ENCODE peak calls at places on chromosomes 11 and 22, in seven cellular contexts. N, D, H, W, M, F and T are unnamed samples.

GRCh38 chr11:15613799-15614198 is 499.1 kb downstream of the INSC start:
- DNase-seq in N (no peak), F (no peak), W (no peak), D (no peak), M (no peak), H (no peak), T (no peak)

GRCh38 chr11:101759771-101760450 is 154.9 kb upstream of the CEP126 start:
- DNase-seq in F (no peak), M (peak), H (no peak), D (no peak), W (no peak), N (no peak), T (no peak)

GRCh38 chr11:75276696-75277095 is 36.1 kb downstream of the TPBGL start:
- DNase-seq in D (no peak), H (no peak), F (peak), M (no peak), N (no peak), W (no peak), T (no peak)

GRCh38 chr11:13030857-13031256 is 21.7 kb downstream of the RASSF10 start:
- DNase-seq in N (no peak), H (no peak), W (no peak), D (no peak), F (no peak), M (peak), T (no peak)

GRCh38 chr22:23769321-23769965 is 1.7 kb upstream of the CHCHD10 start:
- DNase-seq in D (no peak), N (no peak), F (no peak), W (no peak), M (no peak), H (no peak), T (no peak)

GRCh38 chr22:24728790-24729637 is 45.5 kb downstream of the PIWIL3 start:
- DNase-seq in F (no peak), H (no peak), W (no peak), N (peak), M (peak), D (peak), T (peak)

GRCh38 chr11:63032451-63032850 is 16.8 kb upstream of the SLC22A8 start:
- DNase-seq in W (no peak), H (no peak), M (no peak), N (no peak), D (no peak), F (no peak), T (no peak)

GRCh38 chr11:28697920-28698827 is 590.0 kb downstream of the METTL15 start:
- DNase-seq in F (no peak), H (no peak), W (no peak), D (peak), N (peak), M (peak), T (peak)

GRCh38 chr11:1391165-1392010 is 1.7 kb downstream of the BRSK2 start:
- DNase-seq in M (no peak), H (no peak), F (no peak), D (no peak), N (no peak), W (no peak), T (no peak)

GRCh38 chr11:125874556-125875124 is 12.8 kb upstream of the HYLS1 start:
- DNase-seq in F (peak), N (peak), D (peak), W (no peak), M (peak), H (peak), T (peak)

GRCh38 chr11:63536669-63537292 is at the start of gene PLAAT4:
- DNase-seq in D (peak), W (no peak), M (no peak), H (no peak), F (peak), N (peak), T (no peak)

GRCh38 chr22:19419464-19420178 is 11.9 kb downstream of the HIRA start:
- DNase-seq in H (no peak), F (no peak), W (no peak), D (no peak), M (peak), N (no peak), T (no peak)

GRCh38 chr11:60389279-60389910 is 6.9 kb upstream of the MS4A14 start:
- DNase-seq in H (no peak), W (no peak), D (no peak), M (no peak), N (no peak), F (no peak), T (no peak)

GRCh38 chr11:66607126-66607834 is 9.2 kb upstream of the RBM14 start:
- DNase-seq in N (peak), M (no peak), W (peak), D (peak), F (peak), H (peak), T (no peak)

GRCh38 chr22:27719033-27719341 is 82.6 kb downstream of the MN1 start:
- DNase-seq in M (no peak), W (no peak), D (no peak), F (no peak), H (no peak), N (no peak), T (no peak)

GRCh38 chr11:78427615-78428272 is 10.1 kb upstream of the GAB2 start:
- DNase-seq in M (no peak), F (no peak), N (no peak), W (no peak), H (no peak), D (no peak), T (no peak)

GRCh38 chr11:6389921-6390717 is at the start of gene SMPD1:
- DNase-seq in H (no peak), N (peak), M (peak), F (peak), W (peak), D (peak), T (peak)

GRCh38 chr11:86153439-86153838 is 84.6 kb upstream of the PICALM start:
- DNase-seq in F (no peak), M (no peak), W (no peak), N (no peak), H (no peak), D (no peak), T (no peak)

GRCh38 chr22:50705219-50705691 is 32.6 kb downstream of the SHANK3 start:
- DNase-seq in D (no peak), W (no peak), F (peak), H (no peak), N (peak), M (peak), T (peak)

GRCh38 chr22:39532215-39533071 is at the start of gene RPS19BP1:
- DNase-seq in N (peak), W (peak), M (peak), D (peak), F (peak), H (peak), T (peak)
- TF ChIP-seq CTCF in N (peak), W (no peak), M (no peak), D (no peak), F (no peak), H (no peak), T (no peak)

GRCh38 chr11:119617343-119617713 is 111.7 kb downstream of the NECTIN1 start:
- DNase-seq in F (no peak), N (no peak), D (no peak), H (no peak), M (no peak), W (no peak), T (no peak)
- TF ChIP-seq CTCF in F (no peak), N (no peak), D (no peak), H (no peak), M (no peak), W (no peak), T (no peak)

DNA sequence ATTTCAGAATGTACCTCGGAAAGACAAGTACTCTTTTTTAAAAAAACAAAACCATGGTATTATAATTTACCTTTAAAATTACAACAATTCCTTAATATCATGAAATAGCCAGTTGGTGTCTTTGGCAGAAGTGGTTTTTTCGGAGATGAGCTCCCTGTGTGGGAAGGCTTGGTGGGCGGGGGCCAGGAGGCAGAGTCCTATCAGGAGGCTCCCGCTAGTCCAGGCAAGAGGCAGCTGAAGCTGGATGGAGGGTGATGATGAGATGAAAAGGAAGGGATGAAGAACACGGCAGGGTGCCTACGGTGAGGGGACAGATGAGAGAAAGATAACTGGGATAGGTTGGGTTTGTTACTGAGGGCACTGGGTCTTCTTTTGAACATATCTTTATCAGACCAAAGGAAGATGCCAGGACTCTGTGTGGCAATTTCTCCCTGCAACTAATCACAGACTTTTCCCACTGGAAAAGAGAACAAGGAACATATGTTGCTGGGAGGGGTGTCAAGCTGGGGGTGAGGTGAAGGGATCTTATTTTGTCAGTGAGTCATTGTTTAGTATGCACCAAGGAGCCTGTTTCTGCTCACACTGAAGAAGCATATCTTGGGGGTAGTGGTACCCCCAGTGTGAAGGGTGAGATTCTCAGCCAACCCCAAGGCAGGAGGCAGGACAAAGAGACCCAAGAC is 91.5 kb upstream of the YWHAH start:
- DNase-seq in F (no peak), N (peak), M (no peak), D (peak), H (no peak), W (no peak), T (no peak)
- TF ChIP-seq CTCF in F (no peak), N (no peak), M (no peak), D (no peak), H (no peak), W (no peak), T (no peak)

DNA sequence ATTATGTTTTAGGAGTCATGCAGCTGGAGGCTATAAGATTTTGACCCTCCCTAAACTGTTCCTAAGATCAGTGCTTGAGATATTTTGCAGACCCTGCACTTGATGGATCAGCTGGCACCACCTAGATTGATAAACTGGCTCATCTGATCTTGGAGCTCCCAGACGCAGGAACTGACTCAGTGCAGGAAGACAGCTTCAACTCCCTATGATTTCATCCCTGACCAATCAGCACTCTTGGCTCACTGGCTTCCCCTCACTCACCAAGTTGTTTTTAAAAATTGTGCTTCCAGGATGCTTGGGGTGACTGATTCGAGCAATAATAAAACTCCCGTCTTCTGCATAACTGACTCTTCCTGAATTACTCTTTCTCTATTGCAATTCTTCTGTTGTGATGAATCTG is 637.5 kb upstream of the FAT3 start:
- DNase-seq in W (no peak), F (no peak), N (peak), M (no peak), D (no peak), H (no peak), T (no peak)
- TF ChIP-seq CTCF in W (no peak), F (no peak), N (no peak), M (no peak), D (no peak), H (no peak), T (no peak)

DNA sequence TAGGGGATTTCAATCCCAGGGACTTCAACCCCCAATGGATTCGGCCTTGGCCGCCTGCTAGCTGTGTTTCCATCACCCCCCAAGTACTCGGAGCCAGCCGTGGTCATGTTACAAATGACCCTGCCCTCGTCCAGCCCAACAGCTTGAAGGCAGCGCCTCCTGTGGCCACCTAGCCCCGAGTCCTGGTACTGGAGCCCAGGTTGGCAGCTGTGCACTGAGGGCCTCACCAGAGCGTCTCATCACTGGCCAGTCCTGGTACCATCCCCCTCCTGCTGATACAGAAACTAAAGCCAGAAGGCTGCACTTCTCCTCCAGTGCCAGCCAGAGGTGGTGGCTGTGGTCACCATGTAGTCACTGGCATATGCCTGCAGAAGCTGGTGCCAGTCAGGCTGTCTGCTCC is 44.9 kb upstream of the FADD start:
- DNase-seq in N (peak), D (no peak), W (no peak), F (no peak), H (no peak), M (peak), T (peak)
- TF ChIP-seq CTCF in N (peak), D (no peak), W (peak), F (no peak), H (peak), M (peak), T (peak)

GRCh38 chr22:38259370-38259769 is 13.4 kb downstream of the TMEM184B start:
- DNase-seq in W (no peak), M (no peak), H (no peak), D (no peak), N (no peak), F (no peak), T (no peak)

GRCh38 chr22:38260760-38261477 is 11.9 kb downstream of the TMEM184B start:
- DNase-seq in W (no peak), N (no peak), H (no peak), D (no peak), M (no peak), F (no peak), T (no peak)

GRCh38 chr22:38261478-38261803 is 11.4 kb downstream of the TMEM184B start:
- DNase-seq in M (no peak), H (no peak), W (no peak), N (no peak), D (no peak), F (no peak), T (no peak)

GRCh38 chr22:38264322-38264843 is 8.4 kb downstream of the TMEM184B start:
- DNase-seq in W (no peak), M (no peak), D (no peak), N (no peak), H (no peak), F (no peak), T (no peak)

GRCh38 chr22:38262051-38262795 is 10.6 kb downstream of the TMEM184B start:
- DNase-seq in W (no peak), D (no peak), H (no peak), F (peak), M (peak), N (no peak), T (no peak)
- TF ChIP-seq CTCF in W (peak), D (peak), H (peak), F (no peak), M (peak), N (peak), T (peak)

DNA sequence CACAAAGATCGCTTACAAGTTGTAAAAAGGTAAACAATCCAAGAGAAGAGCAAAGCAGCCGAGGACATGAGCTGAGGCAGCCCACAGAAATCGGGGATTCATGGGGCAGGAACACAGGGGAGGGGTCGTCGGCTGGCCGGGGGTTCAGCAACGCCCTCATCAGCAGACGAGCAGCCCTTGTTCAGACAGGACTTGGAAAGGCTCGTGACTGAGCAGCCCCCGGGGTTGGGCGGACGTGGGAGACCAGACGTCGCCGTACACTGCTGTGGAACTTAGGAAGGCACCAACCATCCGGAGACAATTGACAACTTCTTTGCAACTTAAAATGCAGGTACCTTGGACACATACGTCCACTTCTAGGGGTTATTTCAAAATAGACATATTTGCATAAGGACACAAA is 370.5 kb downstream of the BRD1 start:
- DNase-seq in M (no peak), N (no peak), F (no peak), D (no peak), H (no peak), W (no peak), T (no peak)
- TF ChIP-seq CTCF in M (no peak), N (no peak), F (no peak), D (no peak), H (no peak), W (no peak), T (no peak)